ENCODE peak calls at places on chromosomes 3 and 15, in nine cellular contexts. M, R, U, I, H, Y, V, K and C are unnamed samples.

GRCh38 chr3:189937302-189938255 is 183.1 kb downstream of the P3H2 start:
- DNase-seq in M (peak), R (peak), U (no peak), I (peak), H (peak), Y (no peak), V (no peak), K (no peak), C (peak)

GRCh38 chr3:150775001-150775599 is 12.1 kb upstream of the SIAH2 start:
- DNase-seq in M (peak), R (no peak), U (no peak), I (peak), H (no peak), Y (no peak), V (no peak), K (no peak), C (peak)

GRCh38 chr3:137105277-137105977 is 147.6 kb downstream of the IL20RB start:
- DNase-seq in M (peak), R (peak), U (no peak), I (peak), H (no peak), Y (peak), V (peak), K (no peak), C (peak)

GRCh38 chr3:153621988-153622387 is 460.0 kb downstream of the RAP2B start:
- DNase-seq in M (no peak), R (no peak), U (no peak), I (no peak), H (no peak), Y (no peak), V (no peak), K (no peak), C (no peak)

GRCh38 chr3:57961828-57962447 is 46.3 kb upstream of the FLNB start:
- DNase-seq in M (peak), R (peak), U (no peak), I (no peak), H (no peak), Y (peak), V (no peak), K (no peak), C (peak)

GRCh38 chr3:55870576-55870975 is 383.5 kb upstream of the WNT5A start:
- DNase-seq in M (no peak), R (no peak), U (no peak), I (no peak), H (no peak), Y (no peak), V (no peak), K (no peak), C (no peak)

GRCh38 chr3:46233194-46233593 is 9.1 kb upstream of the CCR3 start:
- DNase-seq in M (no peak), R (no peak), U (no peak), I (no peak), H (no peak), Y (no peak), V (no peak), K (no peak), C (no peak)

GRCh38 chr15:90599639-90600038 is 69.9 kb downstream of the CRTC3 start:
- DNase-seq in M (no peak), R (no peak), U (no peak), I (no peak), H (no peak), Y (no peak), V (no peak), K (no peak), C (no peak)

DNA sequence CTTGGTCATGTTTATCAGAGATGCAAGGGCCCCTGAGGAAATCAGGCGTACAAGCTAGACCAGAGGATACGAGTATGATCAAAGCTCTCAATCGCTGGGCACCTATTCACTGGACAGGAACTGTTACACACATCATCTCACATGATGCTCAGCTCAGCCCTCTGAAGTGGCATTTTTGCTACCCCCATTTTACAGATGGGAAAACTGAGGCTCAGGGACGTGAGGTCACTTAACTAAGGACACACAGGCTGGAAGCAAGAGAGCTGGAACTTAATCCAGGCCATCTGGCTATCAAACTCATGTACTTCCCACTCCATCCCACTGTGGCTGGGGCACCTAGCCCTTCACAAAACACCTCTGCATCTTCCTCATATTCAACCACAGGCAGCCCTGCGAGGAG is 72.9 kb upstream of the SLC6A1 start:
- DNase-seq in M (no peak), R (no peak), U (no peak), I (no peak), H (no peak), Y (no peak), V (no peak), K (no peak), C (no peak)
- TF ChIP-seq CTCF in M (no peak), R (no peak), U (no peak), I (no peak), H (no peak), Y (no peak), V (no peak), K (no peak), C (no peak)

GRCh38 chr3:16180737-16181134 is 6.3 kb downstream of the GALNT15 start:
- DNase-seq in M (no peak), R (no peak), U (no peak), I (no peak), H (no peak), Y (no peak), V (no peak), K (no peak), C (no peak)

GRCh38 chr3:16181361-16181760 is 6.9 kb downstream of the GALNT15 start:
- DNase-seq in M (peak), R (peak), U (peak), I (no peak), H (peak), Y (no peak), V (no peak), K (peak), C (no peak)

GRCh38 chr3:16178628-16178988 is 4.1 kb downstream of the GALNT15 start:
- DNase-seq in M (no peak), R (no peak), U (no peak), I (no peak), H (no peak), Y (no peak), V (no peak), K (no peak), C (no peak)

GRCh38 chr3:16179261-16179660 is 4.8 kb downstream of the GALNT15 start:
- DNase-seq in M (no peak), R (no peak), U (no peak), I (no peak), H (no peak), Y (no peak), V (no peak), K (no peak), C (no peak)

GRCh38 chr3:16179771-16180736 is 5.6 kb downstream of the GALNT15 start:
- DNase-seq in M (peak), R (peak), U (no peak), I (peak), H (no peak), Y (no peak), V (no peak), K (no peak), C (peak)
- H3K4me3 ChIP-seq in M (no peak), R (no peak), U (no peak), I (no peak), H (peak), Y (no peak), V (no peak), K (no peak), C (no peak)

GRCh38 chr3:123194552-123194951 is 7.2 kb upstream of the SEC22A start:
- DNase-seq in M (no peak), R (peak), U (no peak), I (no peak), H (peak), Y (peak), V (peak), K (no peak), C (peak)
- TF ChIP-seq CTCF in M (no peak), R (peak), U (no peak), I (peak), H (no peak), Y (peak), V (peak), K (no peak), C (peak)

DNA sequence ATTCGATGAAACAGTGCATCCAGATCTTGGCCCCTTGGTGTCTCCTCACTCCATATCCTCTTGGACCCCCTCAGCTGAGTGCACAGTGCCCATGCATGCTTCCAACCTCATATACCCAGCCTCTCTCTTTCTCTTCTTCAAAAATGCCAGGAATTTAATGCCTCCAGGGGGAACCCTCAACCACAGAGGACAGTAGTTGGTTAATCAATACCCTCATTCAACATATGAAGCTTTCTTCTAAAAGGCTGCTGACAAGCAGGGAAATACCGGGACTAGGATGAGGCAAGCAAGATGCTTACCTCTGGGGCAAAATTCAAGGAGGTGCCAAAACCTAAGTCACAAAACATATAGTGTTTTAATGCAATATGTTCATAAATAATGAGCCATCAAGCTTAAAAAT is 48.1 kb upstream of the FHIT start:
- DNase-seq in M (no peak), R (no peak), U (no peak), I (no peak), H (no peak), Y (peak), V (no peak), K (no peak), C (no peak)
- H3K4me3 ChIP-seq in M (no peak), R (no peak), U (no peak), I (no peak), H (no peak), Y (no peak), V (no peak), K (no peak), C (no peak)

DNA sequence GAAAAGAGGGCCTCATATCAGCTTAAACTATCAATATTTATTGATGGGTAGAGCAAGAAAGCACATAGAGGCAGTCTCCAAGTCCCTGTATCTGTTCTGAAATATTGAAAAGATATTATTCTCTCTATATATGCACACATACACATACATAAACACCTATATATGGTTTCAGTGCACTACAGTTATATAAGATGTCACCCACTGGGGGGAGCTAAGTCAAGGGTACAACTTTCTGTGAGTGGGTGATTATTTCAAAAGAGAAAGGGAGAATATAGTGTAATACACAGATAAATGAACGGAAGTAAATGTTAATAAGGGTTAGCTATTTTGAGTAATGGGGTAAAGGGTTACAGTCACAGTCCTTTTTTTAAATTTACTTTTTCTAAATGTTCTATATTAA is 8.8 kb downstream of the SNTN start:
- DNase-seq in M (peak), R (no peak), U (no peak), I (no peak), H (no peak), Y (no peak), V (no peak), K (no peak), C (peak)
- TF ChIP-seq CTCF in M (peak), R (peak), U (no peak), I (peak), H (no peak), Y (no peak), V (no peak), K (no peak), C (peak)

GRCh38 chr15:56366211-56366610 is 985 bp downstream of the TEX9 start:
- DNase-seq in M (no peak), R (no peak), U (no peak), I (no peak), H (no peak), Y (no peak), V (no peak), K (no peak), C (no peak)
- H3K4me3 ChIP-seq in M (peak), R (peak), U (peak), I (peak), H (peak), Y (peak), V (peak), K (peak), C (peak)

GRCh38 chr15:25944386-25944785 is 81.3 kb upstream of the ATP10A start:
- DNase-seq in M (no peak), R (no peak), U (no peak), I (no peak), H (no peak), Y (no peak), V (no peak), K (no peak), C (no peak)
- TF ChIP-seq CTCF in M (no peak), R (no peak), U (no peak), I (no peak), H (no peak), Y (no peak), V (no peak), K (no peak), C (no peak)

DNA sequence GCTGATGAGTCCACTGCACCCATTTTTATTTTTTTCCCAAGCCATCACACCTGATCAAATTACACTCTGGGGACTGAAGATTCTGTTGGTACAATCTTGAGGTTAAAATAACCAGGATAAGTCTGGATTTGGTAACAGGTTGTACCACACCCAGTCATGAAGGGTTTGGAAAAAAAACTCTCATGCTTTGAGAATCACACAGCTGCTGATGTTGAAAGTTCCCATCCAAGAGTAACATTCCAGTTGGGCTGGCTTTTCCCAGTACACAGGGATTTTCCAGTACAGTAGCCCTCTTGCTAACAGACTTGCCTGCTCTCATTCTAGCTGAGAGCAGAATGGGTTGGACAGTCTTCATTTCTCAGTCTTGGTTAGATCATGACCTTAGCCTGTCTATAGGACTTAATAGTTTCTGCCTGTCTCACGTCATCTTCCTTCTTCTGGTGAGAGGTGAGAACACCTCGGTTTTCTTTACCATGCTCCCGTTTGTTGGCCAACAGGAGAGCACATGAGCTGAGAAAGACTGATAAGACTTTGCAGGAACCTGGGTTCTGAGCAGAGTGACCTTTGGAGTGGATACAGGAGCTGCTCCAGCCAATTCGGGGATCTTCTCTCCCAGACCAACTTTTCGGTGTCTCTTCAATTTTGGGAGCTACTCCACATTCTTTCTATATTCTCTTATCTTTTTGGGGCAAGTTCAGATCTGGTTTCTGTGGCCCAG is 300.1 kb upstream of the LYSMD4 start:
- DNase-seq in M (peak), R (peak), U (no peak), I (no peak), H (no peak), Y (no peak), V (no peak), K (no peak), C (peak)
- H3K4me3 ChIP-seq in M (no peak), R (no peak), U (no peak), I (no peak), H (no peak), Y (no peak), V (no peak), K (no peak), C (no peak)